ENCODE peak calls at places on chromosomes 2 and 18, in six cellular contexts. One of them, this sample, is unnamed.

GRCh38 chr2:190765386-190766173 is 115.0 kb upstream of the GLS start:
- DNase-seq in CD4-positive, alpha-beta T cell: no peak
- DNase-seq in amniotic epithelial cell: peak; percentile 99
- DNase-seq in cerebellar cortex: no peak
- DNase-seq in tibial artery: no peak
- DNase-seq in heart left ventricle: no peak
- DNase-seq in this sample: no peak

GRCh38 chr2:121028577-121028976 is 256.4 kb downstream of the TFCP2L1 start:
- DNase-seq in CD4-positive, alpha-beta T cell: no peak
- DNase-seq in amniotic epithelial cell: no peak
- DNase-seq in cerebellar cortex: no peak
- DNase-seq in tibial artery: no peak
- DNase-seq in heart left ventricle: no peak
- DNase-seq in this sample: no peak

GRCh38 chr2:237309011-237309410 is 105.0 kb downstream of the COL6A3 start:
- DNase-seq in CD4-positive, alpha-beta T cell: no peak
- DNase-seq in amniotic epithelial cell: no peak
- DNase-seq in cerebellar cortex: peak; percentile 7
- DNase-seq in tibial artery: no peak
- DNase-seq in heart left ventricle: no peak
- DNase-seq in this sample: no peak

GRCh38 chr18:48002933-48003365 is 72.5 kb upstream of the SMAD2 start:
- DNase-seq in CD4-positive, alpha-beta T cell: no peak
- DNase-seq in amniotic epithelial cell: peak; percentile 75
- DNase-seq in cerebellar cortex: no peak
- DNase-seq in tibial artery: peak; percentile 88
- DNase-seq in heart left ventricle: peak; percentile 74
- DNase-seq in this sample: peak; percentile 48

GRCh38 chr2:6917761-6918421 is 679 bp downstream of the RNF144A start:
- DNase-seq in CD4-positive, alpha-beta T cell: no peak
- DNase-seq in amniotic epithelial cell: no peak
- DNase-seq in cerebellar cortex: no peak
- DNase-seq in tibial artery: no peak
- DNase-seq in heart left ventricle: peak; percentile 38
- DNase-seq in this sample: no peak

GRCh38 chr2:128303095-128303791 is 15.4 kb downstream of the HS6ST1 start:
- DNase-seq in CD4-positive, alpha-beta T cell: no peak
- DNase-seq in amniotic epithelial cell: no peak
- DNase-seq in cerebellar cortex: no peak
- DNase-seq in tibial artery: no peak
- DNase-seq in heart left ventricle: peak; percentile 17
- DNase-seq in this sample: no peak

GRCh38 chr2:97671526-97671925 is 2.0 kb downstream of the C2orf92 start:
- DNase-seq in CD4-positive, alpha-beta T cell: no peak
- DNase-seq in amniotic epithelial cell: no peak
- DNase-seq in cerebellar cortex: no peak
- DNase-seq in tibial artery: no peak
- DNase-seq in heart left ventricle: no peak
- DNase-seq in this sample: no peak

GRCh38 chr2:241850544-241851324 is 8.0 kb downstream of the PDCD1 start:
- DNase-seq in CD4-positive, alpha-beta T cell: no peak
- DNase-seq in amniotic epithelial cell: no peak
- DNase-seq in cerebellar cortex: no peak
- DNase-seq in tibial artery: no peak
- DNase-seq in heart left ventricle: no peak
- DNase-seq in this sample: no peak

GRCh38 chr18:22005191-22005824 is 164.1 kb upstream of the GATA6 start:
- DNase-seq in CD4-positive, alpha-beta T cell: no peak
- DNase-seq in amniotic epithelial cell: no peak
- DNase-seq in cerebellar cortex: no peak
- DNase-seq in tibial artery: no peak
- DNase-seq in heart left ventricle: peak; percentile 49
- DNase-seq in this sample: peak; percentile 48

GRCh38 chr2:239381709-239382134 is 19.1 kb downstream of the HDAC4 start:
- DNase-seq in CD4-positive, alpha-beta T cell: no peak
- DNase-seq in amniotic epithelial cell: no peak
- DNase-seq in cerebellar cortex: no peak
- DNase-seq in tibial artery: peak; percentile 28
- DNase-seq in heart left ventricle: peak; percentile 18
- DNase-seq in this sample: no peak

GRCh38 chr18:79961527-79962291 is 2.7 kb upstream of the HSBP1L1 start:
- DNase-seq in CD4-positive, alpha-beta T cell: no peak
- DNase-seq in amniotic epithelial cell: peak; percentile 44
- DNase-seq in cerebellar cortex: no peak
- DNase-seq in tibial artery: no peak
- DNase-seq in heart left ventricle: no peak
- DNase-seq in this sample: no peak

GRCh38 chr2:202104286-202104870 is 31.3 kb downstream of the KIAA2012 start:
- DNase-seq in CD4-positive, alpha-beta T cell: no peak
- DNase-seq in amniotic epithelial cell: peak; percentile 71
- DNase-seq in cerebellar cortex: no peak
- DNase-seq in tibial artery: no peak
- DNase-seq in heart left ventricle: no peak
- DNase-seq in this sample: no peak

GRCh38 chr2:64699712-64700111 is 46.0 kb upstream of the SERTAD2 start:
- DNase-seq in CD4-positive, alpha-beta T cell: no peak
- DNase-seq in amniotic epithelial cell: no peak
- DNase-seq in cerebellar cortex: peak; percentile 81
- DNase-seq in tibial artery: no peak
- DNase-seq in heart left ventricle: no peak
- DNase-seq in this sample: no peak

GRCh38 chr2:47601518-47602015 is 181.4 kb upstream of the MSH6 start:
- DNase-seq in CD4-positive, alpha-beta T cell: no peak
- DNase-seq in amniotic epithelial cell: no peak
- DNase-seq in cerebellar cortex: no peak
- DNase-seq in tibial artery: no peak
- DNase-seq in heart left ventricle: no peak
- DNase-seq in this sample: no peak

GRCh38 chr2:236852100-236852976 is 233.4 kb upstream of the COPS8 start:
- DNase-seq in CD4-positive, alpha-beta T cell: no peak
- DNase-seq in amniotic epithelial cell: no peak
- DNase-seq in cerebellar cortex: no peak
- DNase-seq in tibial artery: peak; percentile 52
- DNase-seq in heart left ventricle: no peak
- DNase-seq in this sample: no peak

GRCh38 chr2:46197672-46198071 is 99.5 kb upstream of the EPAS1 start:
- DNase-seq in CD4-positive, alpha-beta T cell: no peak
- DNase-seq in amniotic epithelial cell: no peak
- DNase-seq in cerebellar cortex: no peak
- DNase-seq in tibial artery: no peak
- DNase-seq in heart left ventricle: no peak
- DNase-seq in this sample: no peak

GRCh38 chr18:48806551-48807261 is 144.1 kb downstream of the SMAD7 start:
- DNase-seq in CD4-positive, alpha-beta T cell: no peak
- DNase-seq in amniotic epithelial cell: no peak
- DNase-seq in cerebellar cortex: no peak
- DNase-seq in tibial artery: peak; percentile 90
- DNase-seq in heart left ventricle: peak; percentile 45
- DNase-seq in this sample: no peak

GRCh38 chr2:47112665-47113435 is 42.3 kb downstream of the STPG4 start:
- DNase-seq in CD4-positive, alpha-beta T cell: no peak
- DNase-seq in amniotic epithelial cell: no peak
- DNase-seq in cerebellar cortex: no peak
- DNase-seq in tibial artery: no peak
- DNase-seq in heart left ventricle: no peak
- DNase-seq in this sample: no peak

GRCh38 chr2:40448476-40449079 is 3.3 kb downstream of the SLC8A1 start:
- DNase-seq in CD4-positive, alpha-beta T cell: no peak
- DNase-seq in amniotic epithelial cell: peak; percentile 29
- DNase-seq in cerebellar cortex: peak; percentile 63
- DNase-seq in tibial artery: no peak
- DNase-seq in heart left ventricle: no peak
- DNase-seq in this sample: no peak

GRCh38 chr2:138723588-138723987 is 56.6 kb downstream of the NXPH2 start:
- DNase-seq in CD4-positive, alpha-beta T cell: no peak
- DNase-seq in amniotic epithelial cell: no peak
- DNase-seq in cerebellar cortex: no peak
- DNase-seq in tibial artery: no peak
- DNase-seq in heart left ventricle: no peak
- DNase-seq in this sample: no peak

GRCh38 chr18:80022613-80023012 is 11.6 kb upstream of the RBFA start:
- DNase-seq in CD4-positive, alpha-beta T cell: no peak
- DNase-seq in amniotic epithelial cell: peak; percentile 47
- DNase-seq in cerebellar cortex: peak; percentile 9
- DNase-seq in tibial artery: no peak
- DNase-seq in heart left ventricle: no peak
- DNase-seq in this sample: no peak

GRCh38 chr2:44314354-44314753 is 39.1 kb downstream of the SLC3A1 start:
- DNase-seq in CD4-positive, alpha-beta T cell: no peak
- DNase-seq in amniotic epithelial cell: peak; percentile 8
- DNase-seq in cerebellar cortex: no peak
- DNase-seq in tibial artery: no peak
- DNase-seq in heart left ventricle: no peak
- DNase-seq in this sample: no peak

GRCh38 chr2:166373105-166373504 is 2.6 kb downstream of the SCN9A start:
- DNase-seq in CD4-positive, alpha-beta T cell: no peak
- DNase-seq in amniotic epithelial cell: no peak
- DNase-seq in cerebellar cortex: no peak
- DNase-seq in tibial artery: no peak
- DNase-seq in heart left ventricle: no peak
- DNase-seq in this sample: no peak

GRCh38 chr2:168961450-168962229 is 60.5 kb downstream of the G6PC2 start:
- DNase-seq in CD4-positive, alpha-beta T cell: no peak
- DNase-seq in amniotic epithelial cell: peak; percentile 81
- DNase-seq in cerebellar cortex: peak; percentile 59
- DNase-seq in tibial artery: no peak
- DNase-seq in heart left ventricle: no peak
- DNase-seq in this sample: peak; percentile 66